ENCODE peak calls at places on chromosomes 16 and 17, in ten cellular contexts. S is upper lobe of right lung; U is sigmoid colon; P is cardiac muscle cell; F is right atrium auricular region; J is CD8-positive, alpha-beta T cell; Y is lung; L is neuronal stem cell; A is suprapubic skin; G is right cardiac atrium. B is an unnamed sample. For H3K4me1, the result is how much of the 10 kb centered on the place peaks cover.

GRCh38 chr16:66996324-66996982 is 8.1 kb downstream of the CES4A start:
- DNase-seq in S (peak), U (peak), P (no peak), F (peak), J (no peak), Y (peak), L (no peak), A (no peak), G (peak), B (peak)

GRCh38 chr16:67326115-67326471 is 448 bp downstream of the KCTD19 start:
- DNase-seq in S (no peak), U (no peak), P (no peak), F (no peak), J (no peak), Y (no peak), L (no peak), A (no peak), G (no peak), B (no peak)

GRCh38 chr17:2064511-2064910 is 9.6 kb downstream of the HIC1 start:
- DNase-seq in S (no peak), U (no peak), P (no peak), F (no peak), J (no peak), Y (no peak), L (no peak), A (peak), G (no peak), B (peak)

GRCh38 chr16:25411376-25412081 is 153.9 kb upstream of the ZKSCAN2 start:
- DNase-seq in S (no peak), U (no peak), P (peak), F (no peak), J (no peak), Y (no peak), L (no peak), A (no peak), G (no peak), B (no peak)

GRCh38 chr16:440627-441026 is 15.2 kb downstream of the RAB11FIP3 start:
- DNase-seq in S (no peak), U (no peak), P (no peak), F (no peak), J (no peak), Y (no peak), L (no peak), A (no peak), G (no peak), B (no peak)

GRCh38 chr16:57115504-57116182 is 23.3 kb downstream of the CPNE2 start:
- DNase-seq in S (no peak), U (peak), P (no peak), F (no peak), J (no peak), Y (no peak), L (peak), A (no peak), G (peak), B (peak)

GRCh38 chr17:44363613-44364159 is at the start of gene FAM171A2:
- DNase-seq in S (peak), U (no peak), P (peak), F (no peak), J (peak), Y (no peak), L (peak), A (peak), G (peak), B (peak)

GRCh38 chr17:28346746-28347246 is 10.5 kb downstream of the POLDIP2 start:
- DNase-seq in S (peak), U (no peak), P (peak), F (no peak), J (no peak), Y (no peak), L (no peak), A (no peak), G (no peak), B (no peak)

GRCh38 chr16:57643902-57644301 is 15.5 kb downstream of the ADGRG1 start:
- DNase-seq in S (no peak), U (no peak), P (no peak), F (no peak), J (no peak), Y (no peak), L (no peak), A (no peak), G (no peak), B (no peak)

GRCh38 chr16:50697881-50698767 is 4.7 kb downstream of the NOD2 start:
- DNase-seq in S (no peak), U (no peak), P (no peak), F (no peak), J (no peak), Y (no peak), L (no peak), A (peak), G (no peak), B (peak)

GRCh38 chr16:51391798-51392511 is 240.9 kb upstream of the SALL1 start:
- DNase-seq in S (no peak), U (no peak), P (peak), F (no peak), J (no peak), Y (no peak), L (peak), A (no peak), G (no peak), B (no peak)

GRCh38 chr16:69340095-69340644 is 598 bp downstream of the NIP7 start:
- DNase-seq in S (no peak), U (no peak), P (no peak), F (no peak), J (no peak), Y (no peak), L (no peak), A (no peak), G (no peak), B (no peak)

GRCh38 chr17:80000955-80001354 is 34.7 kb downstream of the TBC1D16 start:
- DNase-seq in S (no peak), U (no peak), P (no peak), F (no peak), J (no peak), Y (no peak), L (no peak), A (no peak), G (no peak), B (no peak)

GRCh38 chr17:18087610-18088491 is at the start of gene DRG2:
- DNase-seq in S (peak), U (peak), P (peak), F (peak), J (peak), Y (peak), L (peak), A (peak), G (peak), B (peak)

GRCh38 chr17:64074704-64075484 is 54.5 kb upstream of the ICAM2 start:
- DNase-seq in S (no peak), U (no peak), P (no peak), F (no peak), J (no peak), Y (peak), L (no peak), A (no peak), G (no peak), B (no peak)

GRCh38 chr16:75250089-75250808 is 1.2 kb downstream of the BCAR1 start:
- DNase-seq in S (peak), U (no peak), P (no peak), F (no peak), J (no peak), Y (peak), L (no peak), A (no peak), G (peak), B (no peak)

GRCh38 chr16:75250809-75251279 is 580 bp downstream of the BCAR1 start:
- DNase-seq in S (peak), U (peak), P (peak), F (no peak), J (no peak), Y (no peak), L (no peak), A (no peak), G (peak), B (no peak)

GRCh38 chr16:75248536-75249380 is 2.7 kb downstream of the BCAR1 start:
- DNase-seq in S (no peak), U (no peak), P (no peak), F (no peak), J (no peak), Y (no peak), L (no peak), A (no peak), G (peak), B (no peak)

GRCh38 chr16:75248142-75248535 is 3.3 kb downstream of the BCAR1 start:
- DNase-seq in S (no peak), U (no peak), P (no peak), F (no peak), J (no peak), Y (no peak), L (no peak), A (no peak), G (peak), B (no peak)

GRCh38 chr16:75249441-75249840 is 2.0 kb downstream of the BCAR1 start:
- DNase-seq in S (no peak), U (no peak), P (no peak), F (no peak), J (no peak), Y (no peak), L (no peak), A (no peak), G (no peak), B (no peak)
- H3K27ac ChIP-seq in S (peak), U (peak), P (no peak), F (peak), J (no peak), Y (peak), L (no peak), A (peak), G (peak), B (peak)

DNA sequence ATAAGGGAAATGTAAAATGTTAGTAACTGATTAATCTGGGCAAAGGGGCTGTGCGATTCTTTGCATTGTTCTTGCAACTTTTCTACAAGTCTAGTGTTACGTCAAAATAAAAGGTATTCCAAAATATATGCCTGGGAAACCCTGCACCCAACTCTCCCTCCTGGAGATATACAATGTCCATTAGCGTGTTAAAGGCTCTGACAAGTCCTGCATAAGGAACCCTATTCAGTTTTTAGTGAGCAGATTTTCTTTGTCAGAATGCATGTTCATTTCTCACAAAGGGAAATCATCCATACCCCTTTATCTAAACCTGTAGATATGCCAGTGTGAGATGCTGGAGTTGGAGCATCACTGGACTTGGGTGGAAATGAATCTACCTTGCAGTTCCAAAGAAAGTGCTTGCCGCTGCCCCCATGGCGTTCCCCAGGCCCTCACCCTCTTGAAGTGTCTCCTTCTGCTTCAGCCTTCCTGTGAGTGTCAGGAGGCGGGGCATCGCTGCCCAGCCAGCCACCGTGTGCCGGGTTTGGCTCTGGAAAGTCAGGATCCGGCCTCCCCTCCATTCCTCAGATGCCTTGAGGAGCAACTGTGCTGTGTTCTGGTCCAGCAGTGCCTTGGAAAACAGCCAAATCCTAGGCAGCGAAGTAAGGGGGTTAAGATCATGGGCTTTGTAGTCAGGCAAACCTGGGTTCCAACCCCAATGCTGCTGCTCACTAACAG is 85.5 kb downstream of the RMI2 start:
- DNase-seq in S (no peak), U (no peak), P (no peak), F (no peak), J (no peak), Y (no peak), L (no peak), A (no peak), G (no peak), B (no peak)
- H3K4me3 ChIP-seq in S (no peak), U (no peak), P (no peak), F (no peak), J (no peak), Y (no peak), L (no peak), A (no peak), G (no peak), B (no peak)

GRCh38 chr17:76822184-76822778 is 45.9 kb upstream of the MGAT5B start:
- DNase-seq in S (no peak), U (no peak), P (no peak), F (no peak), J (no peak), Y (no peak), L (no peak), A (no peak), G (no peak), B (no peak)
- H3K4me1 ChIP-seq in S (under half), U (under half), P (under half), F (under half), J (under half), Y (under half), L (under half), A (under half), G (under half), B (under half)

GRCh38 chr16:27304102-27304501 is 9.7 kb upstream of the IL4R start:
- DNase-seq in S (no peak), U (no peak), P (no peak), F (no peak), J (no peak), Y (no peak), L (no peak), A (peak), G (no peak), B (no peak)

GRCh38 chr16:27303256-27304100 is 10.3 kb upstream of the IL4R start:
- DNase-seq in S (no peak), U (no peak), P (no peak), F (no peak), J (no peak), Y (no peak), L (no peak), A (peak), G (no peak), B (no peak)

GRCh38 chr16:27298132-27298531 is 15.6 kb upstream of the IL4R start:
- DNase-seq in S (no peak), U (no peak), P (no peak), F (no peak), J (no peak), Y (no peak), L (no peak), A (no peak), G (no peak), B (no peak)

GRCh38 chr16:27302126-27302525 is 11.6 kb upstream of the IL4R start:
- DNase-seq in S (no peak), U (no peak), P (no peak), F (no peak), J (no peak), Y (no peak), L (no peak), A (peak), G (no peak), B (no peak)

DNA sequence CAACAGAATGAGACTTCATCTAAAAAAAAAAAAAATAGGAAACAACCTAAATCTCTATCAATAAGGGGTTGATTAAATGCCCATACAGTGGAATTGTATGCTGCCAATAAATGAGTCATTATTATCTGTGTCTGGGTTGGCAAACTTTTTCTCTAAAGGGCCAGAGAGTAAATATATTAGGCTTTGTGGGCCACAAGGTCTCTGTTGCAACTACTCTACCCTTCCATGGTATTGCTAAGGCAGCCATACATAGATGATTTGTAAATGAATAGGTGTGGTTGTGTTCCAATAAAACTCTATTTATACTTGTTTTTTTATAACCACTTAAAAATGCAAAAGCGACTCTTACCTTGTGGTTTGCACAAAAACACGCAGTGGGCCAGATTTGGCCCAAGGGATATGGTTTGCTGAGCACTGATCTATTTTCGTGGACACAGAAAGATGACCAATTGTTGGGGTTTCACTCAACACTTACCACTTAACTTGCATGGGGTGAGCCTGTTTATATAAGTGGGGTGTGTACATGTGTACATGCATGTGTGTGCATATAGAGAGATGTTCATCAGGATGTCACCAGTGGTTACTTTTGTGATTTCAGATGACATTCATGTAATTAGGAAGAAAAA is 12.4 kb upstream of the IL4R start:
- DNase-seq in S (no peak), U (no peak), P (no peak), F (no peak), J (no peak), Y (no peak), L (no peak), A (no peak), G (no peak), B (no peak)
- H3K27ac ChIP-seq in S (no peak), U (no peak), P (no peak), F (no peak), J (no peak), Y (no peak), L (no peak), A (no peak), G (no peak), B (no peak)

DNA sequence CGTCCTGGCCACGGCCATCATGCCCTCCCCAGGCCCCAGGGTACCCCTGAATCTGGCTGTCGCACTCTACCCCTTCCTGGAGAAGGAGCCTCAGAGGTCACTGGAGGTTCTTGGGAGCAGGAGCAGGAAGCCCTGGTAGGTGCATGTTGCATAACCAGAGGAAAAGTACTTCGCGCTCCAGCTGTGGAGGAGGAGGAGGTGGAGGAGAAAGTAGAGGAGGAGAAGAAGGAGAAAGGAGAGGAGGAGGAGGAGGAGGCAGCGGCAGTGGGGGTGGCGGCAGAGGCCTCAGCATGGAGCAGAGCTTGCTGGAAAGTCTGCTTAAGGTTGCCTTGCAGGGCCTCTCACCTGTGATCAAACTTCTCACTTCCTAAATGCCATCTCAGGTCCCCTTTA is 61.8 kb downstream of the BAIAP2 start:
- DNase-seq in S (no peak), U (no peak), P (no peak), F (no peak), J (no peak), Y (no peak), L (no peak), A (no peak), G (no peak), B (no peak)
- H3K4me3 ChIP-seq in S (no peak), U (no peak), P (no peak), F (no peak), J (no peak), Y (no peak), L (no peak), A (peak), G (no peak), B (no peak)

DNA sequence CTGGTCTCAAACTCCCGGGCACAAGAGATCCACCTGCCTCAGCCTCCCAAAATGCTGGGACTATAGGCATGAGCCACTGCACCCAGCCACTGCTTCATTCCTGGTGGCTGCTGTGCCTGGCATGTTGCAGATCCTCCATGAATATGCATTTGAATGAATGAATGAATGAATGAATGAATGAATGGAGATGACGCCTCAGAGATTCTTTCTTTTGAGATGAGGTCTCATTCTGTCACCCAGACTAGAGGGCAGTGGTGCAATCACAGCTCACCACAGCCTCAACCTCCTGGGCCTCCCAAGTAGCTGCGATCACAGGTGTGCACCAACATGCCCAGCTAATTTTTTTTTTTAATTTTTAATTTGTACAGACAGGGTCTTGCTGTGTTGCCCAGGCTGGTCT is 5.2 kb downstream of the SPN start:
- DNase-seq in S (no peak), U (no peak), P (no peak), F (no peak), J (no peak), Y (no peak), L (no peak), A (no peak), G (no peak), B (no peak)
- H3K4me1 ChIP-seq in S (under half), U (under half), P (under half), F (under half), J (under half), Y (under half), L (under half), A (under half), G (under half), B (under half)